ENCODE peak calls at places on chromosomes 12 and 14, in six cellular contexts. S is CD8-positive, alpha-beta T cell; G is heart right ventricle; Q is left ventricle myocardium inferior; J is lower lobe of right lung; F is esophagus muscularis mucosa. E is an unnamed sample.

GRCh38 chr14:74963178-74963704 is 7.8 kb upstream of the PGF start:
- DNase-seq in S (no peak), G (no peak), Q (no peak), J (no peak), F (no peak), E (no peak)

GRCh38 chr14:66514206-66514605 is 6.3 kb downstream of the GPHN start:
- DNase-seq in S (no peak), G (no peak), Q (no peak), J (no peak), F (no peak), E (no peak)

GRCh38 chr14:100653409-100653808 is 66.2 kb upstream of the BEGAIN start:
- DNase-seq in S (peak), G (no peak), Q (no peak), J (no peak), F (no peak), E (no peak)

GRCh38 chr14:92690171-92691011 is 58.0 kb downstream of the LGMN start:
- DNase-seq in S (no peak), G (peak), Q (no peak), J (no peak), F (no peak), E (peak)

GRCh38 chr12:124914392-124915248 is at the start of gene UBC:
- DNase-seq in S (peak), G (peak), Q (peak), J (peak), F (peak), E (peak)

GRCh38 chr12:57765003-57765697 is 1.7 kb downstream of the CYP27B1 start:
- DNase-seq in S (peak), G (no peak), Q (peak), J (peak), F (no peak), E (no peak)

GRCh38 chr12:50964432-50964831 is 12.1 kb downstream of the HIGD1C start:
- DNase-seq in S (no peak), G (no peak), Q (no peak), J (no peak), F (no peak), E (no peak)

GRCh38 chr12:112149596-112149995 is 24.2 kb downstream of the TRAFD1 start:
- DNase-seq in S (no peak), G (no peak), Q (no peak), J (no peak), F (no peak), E (no peak)

GRCh38 chr14:75562048-75562447 is 16.4 kb upstream of the FLVCR2 start:
- DNase-seq in S (no peak), G (no peak), Q (no peak), J (no peak), F (no peak), E (no peak)

GRCh38 chr14:95710106-95710505 is 3.8 kb downstream of the TCL1A start:
- DNase-seq in S (no peak), G (no peak), Q (no peak), J (no peak), F (no peak), E (no peak)

GRCh38 chr12:123934016-123934620 is 38.5 kb downstream of the CCDC92 start:
- DNase-seq in S (no peak), G (no peak), Q (no peak), J (no peak), F (no peak), E (no peak)

GRCh38 chr12:76303989-76304460 is 44.2 kb downstream of the BBS10 start:
- DNase-seq in S (no peak), G (no peak), Q (no peak), J (no peak), F (no peak), E (no peak)

GRCh38 chr14:100589760-100590469 is 2.7 kb upstream of the BEGAIN start:
- DNase-seq in S (no peak), G (no peak), Q (peak), J (peak), F (no peak), E (no peak)

GRCh38 chr12:28870839-28871440 is 278.1 kb upstream of the FAR2 start:
- DNase-seq in S (no peak), G (no peak), Q (no peak), J (no peak), F (no peak), E (no peak)

GRCh38 chr12:4445156-4446020 is at the start of gene FGF6:
- DNase-seq in S (no peak), G (no peak), Q (no peak), J (no peak), F (peak), E (no peak)

GRCh38 chr12:132176920-132177551 is 32.8 kb downstream of the NOC4L start:
- DNase-seq in S (no peak), G (no peak), Q (no peak), J (no peak), F (no peak), E (no peak)

GRCh38 chr12:30909088-30909688 is 17.4 kb upstream of the TSPAN11 start:
- DNase-seq in S (no peak), G (no peak), Q (no peak), J (no peak), F (no peak), E (no peak)

GRCh38 chr12:104177663-104178501 is 37.7 kb upstream of the TXNRD1 start:
- DNase-seq in S (no peak), G (peak), Q (peak), J (peak), F (peak), E (no peak)

GRCh38 chr12:109818900-109819500 is 14.2 kb downstream of the TRPV4 start:
- DNase-seq in S (no peak), G (no peak), Q (no peak), J (no peak), F (no peak), E (no peak)

GRCh38 chr12:91204416-91204815 is 21.8 kb upstream of the DCN start:
- DNase-seq in S (no peak), G (no peak), Q (no peak), J (no peak), F (no peak), E (no peak)

GRCh38 chr14:34981743-34982420 is 910 bp upstream of the SRP54 start:
- DNase-seq in S (peak), G (peak), Q (no peak), J (no peak), F (no peak), E (peak)

GRCh38 chr14:98181768-98182167 is 1090.2 kb downstream of the BCL11B start:
- DNase-seq in S (no peak), G (no peak), Q (no peak), J (no peak), F (no peak), E (no peak)

GRCh38 chr14:98184467-98184866 is 1087.5 kb downstream of the BCL11B start:
- DNase-seq in S (no peak), G (no peak), Q (no peak), J (no peak), F (no peak), E (no peak)

GRCh38 chr14:98182385-98183055 is 1089.5 kb downstream of the BCL11B start:
- DNase-seq in S (no peak), G (no peak), Q (no peak), J (no peak), F (no peak), E (no peak)

GRCh38 chr14:98185036-98185435 is 1087.0 kb downstream of the BCL11B start:
- DNase-seq in S (no peak), G (no peak), Q (no peak), J (no peak), F (no peak), E (no peak)

GRCh38 chr14:98183556-98183955 is 1088.4 kb downstream of the BCL11B start:
- DNase-seq in S (no peak), G (no peak), Q (no peak), J (no peak), F (no peak), E (no peak)
- H3K27ac ChIP-seq in S (no peak), G (no peak), Q (no peak), J (no peak), F (no peak), E (no peak)

GRCh38 chr14:93811020-93811419 is 22.7 kb upstream of the PRIMA1 start:
- DNase-seq in S (no peak), G (no peak), Q (no peak), J (no peak), F (no peak), E (no peak)

DNA sequence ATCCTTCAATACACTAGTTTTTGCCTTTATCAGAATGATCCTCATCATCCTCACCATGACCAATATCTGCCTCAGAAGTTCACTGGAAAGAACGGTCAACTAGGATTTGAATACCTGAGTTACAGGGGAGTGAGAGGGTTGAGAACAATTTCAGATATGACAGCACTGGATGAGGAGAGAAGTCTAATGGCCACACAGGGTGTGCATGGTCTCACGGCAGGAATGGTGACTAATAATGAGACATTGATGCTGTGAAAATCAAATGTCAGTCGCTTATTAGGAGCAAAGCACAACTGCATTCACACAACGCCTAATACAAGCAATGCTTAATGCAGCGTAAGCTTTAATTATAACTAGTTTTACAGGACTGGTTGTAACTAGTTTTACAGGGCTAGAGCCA is 23.3 kb upstream of the PRIMA1 start:
- DNase-seq in S (no peak), G (no peak), Q (no peak), J (no peak), F (no peak), E (no peak)
- TF ChIP-seq CTCF in S (no peak), G (no peak), Q (no peak), J (no peak), F (no peak), E (no peak)

GRCh38 chr12:45543887-45544286 is 185.6 kb upstream of the ARID2 start:
- DNase-seq in S (peak), G (peak), Q (no peak), J (no peak), F (no peak), E (peak)
- H3K4me3 ChIP-seq in S (no peak), G (no peak), Q (no peak), J (no peak), F (no peak), E (no peak)

GRCh38 chr14:91392623-91393303 is 24.9 kb downstream of the CCDC88C start:
- DNase-seq in S (no peak), G (no peak), Q (no peak), J (peak), F (no peak), E (no peak)
- H3K27ac ChIP-seq in S (peak), G (no peak), Q (no peak), J (no peak), F (no peak), E (peak)

GRCh38 chr12:92502417-92503028 is 200.3 kb upstream of the PLEKHG7 start:
- DNase-seq in S (no peak), G (no peak), Q (no peak), J (no peak), F (no peak), E (no peak)
- TF ChIP-seq CTCF in S (no peak), G (no peak), Q (peak), J (peak), F (peak), E (peak)

GRCh38 chr12:92261692-92262091 is 116.0 kb upstream of the BTG1 start:
- DNase-seq in S (no peak), G (no peak), Q (no peak), J (no peak), F (peak), E (no peak)

GRCh38 chr12:92261071-92261470 is 115.4 kb upstream of the BTG1 start:
- DNase-seq in S (no peak), G (no peak), Q (no peak), J (no peak), F (peak), E (no peak)

GRCh38 chr12:92257261-92257660 is 111.6 kb upstream of the BTG1 start:
- DNase-seq in S (no peak), G (no peak), Q (no peak), J (no peak), F (no peak), E (no peak)

GRCh38 chr12:92259852-92260251 is 114.2 kb upstream of the BTG1 start:
- DNase-seq in S (no peak), G (no peak), Q (no peak), J (no peak), F (no peak), E (no peak)

GRCh38 chr12:92259291-92259690 is 113.6 kb upstream of the BTG1 start:
- DNase-seq in S (no peak), G (no peak), Q (no peak), J (no peak), F (no peak), E (no peak)
- H3K4me3 ChIP-seq in S (no peak), G (no peak), Q (no peak), J (no peak), F (no peak), E (no peak)

GRCh38 chr14:19799880-19800279 is 3.7 kb upstream of the OR4N2 start:
- DNase-seq in S (no peak), G (no peak), Q (no peak), J (no peak), F (no peak), E (no peak)

GRCh38 chr14:19800282-19801117 is 3.1 kb upstream of the OR4N2 start:
- DNase-seq in S (no peak), G (no peak), Q (no peak), J (no peak), F (no peak), E (peak)

DNA sequence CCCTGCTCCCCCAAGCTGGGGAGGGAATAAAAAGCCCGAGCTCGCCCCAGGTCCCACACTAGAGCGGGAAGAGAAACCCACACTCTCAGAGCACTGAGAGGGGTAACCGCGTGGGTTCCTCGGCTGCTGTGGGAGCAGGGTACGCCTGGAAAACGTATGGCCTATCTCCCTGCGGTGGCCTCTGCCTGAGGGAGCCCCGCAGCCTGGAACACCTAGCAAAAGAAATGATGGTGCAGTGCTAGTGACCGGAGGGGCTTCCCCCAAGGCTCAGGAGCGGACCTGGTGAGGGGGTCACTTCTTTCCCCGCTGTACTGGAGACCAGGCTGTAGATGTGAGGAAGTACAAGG is 2.5 kb upstream of the OR4N2 start:
- DNase-seq in S (no peak), G (no peak), Q (no peak), J (no peak), F (no peak), E (no peak)
- H3K27ac ChIP-seq in S (no peak), G (no peak), Q (no peak), J (no peak), F (no peak), E (no peak)

GRCh38 chr12:52508211-52508610 is 12.0 kb downstream of the KRT5 start:
- DNase-seq in S (no peak), G (no peak), Q (no peak), J (no peak), F (peak), E (no peak)

GRCh38 chr12:52501490-52501889 is 8.4 kb upstream of the KRT6A start:
- DNase-seq in S (no peak), G (no peak), Q (no peak), J (no peak), F (no peak), E (no peak)

GRCh38 chr12:52506858-52507715 is 13.1 kb downstream of the KRT5 start:
- DNase-seq in S (no peak), G (no peak), Q (no peak), J (no peak), F (peak), E (no peak)
- TF ChIP-seq CTCF in S (peak), G (peak), Q (peak), J (peak), F (peak), E (peak)